ENCODE peak calls at places on chromosome 21, in eight cellular contexts. V is lower lobe of right lung; K is HFF-Myc; Y is body of pancreas; L is CD8-positive, alpha-beta T cell; E is HL-60; P is B cell; Z is fibroblast of lung. H is an unnamed sample.

GRCh38 chr21:37829447-37829846 is 86.8 kb downstream of the KCNJ6 start:
- DNase-seq in V (no peak), K (no peak), Y (peak), L (no peak), E (peak), P (no peak), Z (peak), H (peak)

GRCh38 chr21:10521091-10521598 is at the start of gene TPTE:
- DNase-seq in V (peak), K (no peak), Y (no peak), L (no peak), E (no peak), P (peak), Z (no peak), H (no peak)

GRCh38 chr21:41250519-41250918 is 66.1 kb upstream of the FAM3B start:
- DNase-seq in V (no peak), K (no peak), Y (peak), L (no peak), E (no peak), P (no peak), Z (peak), H (no peak)

GRCh38 chr21:44013380-44014088 is 1.4 kb downstream of the TRAPPC10 start:
- DNase-seq in V (no peak), K (no peak), Y (no peak), L (peak), E (peak), P (peak), Z (no peak), H (no peak)

GRCh38 chr21:42570841-42571387 is 57.3 kb downstream of the SLC37A1 start:
- DNase-seq in V (peak), K (no peak), Y (peak), L (no peak), E (no peak), P (no peak), Z (no peak), H (no peak)

GRCh38 chr21:41926807-41927171 is 27.0 kb downstream of the C2CD2 start:
- DNase-seq in V (no peak), K (no peak), Y (no peak), L (no peak), E (no peak), P (no peak), Z (no peak), H (no peak)

GRCh38 chr21:15141236-15141970 is 76.6 kb upstream of the NRIP1 start:
- DNase-seq in V (peak), K (no peak), Y (peak), L (no peak), E (no peak), P (no peak), Z (no peak), H (no peak)

GRCh38 chr21:36744560-36745231 is 45.8 kb downstream of the SIM2 start:
- DNase-seq in V (no peak), K (no peak), Y (peak), L (no peak), E (no peak), P (no peak), Z (peak), H (no peak)

GRCh38 chr21:38945536-38946245 is 140.0 kb downstream of the ETS2 start:
- DNase-seq in V (no peak), K (no peak), Y (no peak), L (no peak), E (no peak), P (no peak), Z (peak), H (no peak)

GRCh38 chr21:41711416-41712023 is 55.3 kb downstream of the RIPK4 start:
- DNase-seq in V (no peak), K (no peak), Y (no peak), L (no peak), E (no peak), P (no peak), Z (no peak), H (no peak)

GRCh38 chr21:36980280-36981048 is 14.0 kb upstream of the HLCS start:
- DNase-seq in V (peak), K (no peak), Y (peak), L (no peak), E (no peak), P (peak), Z (no peak), H (no peak)

GRCh38 chr21:41632748-41633475 is 125.0 kb upstream of the TMPRSS2 start:
- DNase-seq in V (no peak), K (no peak), Y (peak), L (no peak), E (no peak), P (no peak), Z (no peak), H (no peak)

GRCh38 chr21:33229776-33230517 is at the start of gene IFNAR2:
- DNase-seq in V (peak), K (no peak), Y (peak), L (peak), E (peak), P (peak), Z (peak), H (peak)

DNA sequence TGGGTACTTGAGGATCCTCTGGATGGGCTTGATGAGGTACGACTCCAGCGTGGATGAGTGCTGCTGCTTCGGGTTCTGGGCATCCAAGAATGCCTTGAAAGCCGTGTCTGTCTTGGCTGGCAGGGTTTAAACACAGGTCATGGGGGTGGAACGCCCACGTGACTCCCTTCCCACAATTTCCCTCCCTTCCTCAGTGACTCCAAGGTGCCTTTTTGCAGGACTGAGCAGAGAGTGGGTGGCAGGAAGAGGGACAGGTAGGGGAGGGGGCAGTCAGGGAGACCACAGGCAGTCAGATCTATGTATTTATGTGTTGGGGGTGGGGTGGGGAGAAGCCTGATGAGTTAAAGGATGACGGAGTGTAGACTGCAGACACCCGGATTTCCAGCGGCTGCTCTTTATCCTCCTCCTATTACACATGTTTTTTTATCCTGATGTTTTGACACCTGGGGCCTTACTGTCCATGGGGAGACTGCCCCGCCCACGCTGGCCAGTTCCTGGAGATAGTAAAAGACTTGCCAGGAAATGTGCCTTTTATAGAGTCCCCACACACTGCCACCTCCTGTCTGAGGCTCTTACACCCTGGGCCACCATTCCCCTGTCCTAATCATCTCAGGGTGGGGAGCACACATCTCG is 103.2 kb upstream of the KRTAP19-8 start:
- DNase-seq in V (no peak), K (no peak), Y (no peak), L (no peak), E (no peak), P (no peak), Z (no peak), H (no peak)
- TF ChIP-seq CTCF in V (no peak), K (no peak), Y (no peak), L (no peak), E (no peak), P (no peak), Z (no peak), H (no peak)

DNA sequence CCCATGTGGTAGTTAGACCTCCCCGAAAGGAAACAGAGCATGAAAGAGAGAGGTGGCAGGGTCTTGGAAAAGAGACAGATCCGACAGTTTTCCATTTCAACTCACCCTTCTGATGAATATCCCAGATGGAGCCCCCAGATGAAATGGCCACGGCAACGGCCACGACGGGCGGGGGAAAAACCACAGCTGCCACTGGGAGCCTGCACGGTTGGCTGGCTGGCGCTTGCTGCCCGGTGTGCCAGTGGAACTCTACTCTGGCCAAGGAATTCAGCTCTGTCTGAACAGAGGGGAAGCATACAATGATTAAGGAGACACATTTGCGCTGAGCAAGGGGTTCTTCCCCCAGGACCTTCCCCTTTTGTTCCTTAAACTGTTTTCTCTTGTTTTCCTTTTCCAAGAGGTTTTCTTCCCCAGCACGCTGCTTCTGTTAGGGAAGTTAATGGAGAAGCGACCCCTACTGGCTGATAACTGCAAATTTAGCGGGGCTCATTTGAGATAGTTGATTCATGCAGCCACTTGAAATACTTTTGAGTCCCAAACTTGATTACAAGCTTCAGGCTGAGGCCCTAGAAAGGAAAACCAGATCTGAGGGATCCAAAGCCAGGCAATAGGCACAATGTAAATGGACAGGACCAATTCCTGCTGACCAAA is 1122.5 kb downstream of the NCAM2 start:
- DNase-seq in V (no peak), K (no peak), Y (no peak), L (no peak), E (peak), P (no peak), Z (peak), H (no peak)
- TF ChIP-seq CTCF in V (no peak), K (no peak), Y (peak), L (no peak), E (peak), P (no peak), Z (peak), H (no peak)

DNA sequence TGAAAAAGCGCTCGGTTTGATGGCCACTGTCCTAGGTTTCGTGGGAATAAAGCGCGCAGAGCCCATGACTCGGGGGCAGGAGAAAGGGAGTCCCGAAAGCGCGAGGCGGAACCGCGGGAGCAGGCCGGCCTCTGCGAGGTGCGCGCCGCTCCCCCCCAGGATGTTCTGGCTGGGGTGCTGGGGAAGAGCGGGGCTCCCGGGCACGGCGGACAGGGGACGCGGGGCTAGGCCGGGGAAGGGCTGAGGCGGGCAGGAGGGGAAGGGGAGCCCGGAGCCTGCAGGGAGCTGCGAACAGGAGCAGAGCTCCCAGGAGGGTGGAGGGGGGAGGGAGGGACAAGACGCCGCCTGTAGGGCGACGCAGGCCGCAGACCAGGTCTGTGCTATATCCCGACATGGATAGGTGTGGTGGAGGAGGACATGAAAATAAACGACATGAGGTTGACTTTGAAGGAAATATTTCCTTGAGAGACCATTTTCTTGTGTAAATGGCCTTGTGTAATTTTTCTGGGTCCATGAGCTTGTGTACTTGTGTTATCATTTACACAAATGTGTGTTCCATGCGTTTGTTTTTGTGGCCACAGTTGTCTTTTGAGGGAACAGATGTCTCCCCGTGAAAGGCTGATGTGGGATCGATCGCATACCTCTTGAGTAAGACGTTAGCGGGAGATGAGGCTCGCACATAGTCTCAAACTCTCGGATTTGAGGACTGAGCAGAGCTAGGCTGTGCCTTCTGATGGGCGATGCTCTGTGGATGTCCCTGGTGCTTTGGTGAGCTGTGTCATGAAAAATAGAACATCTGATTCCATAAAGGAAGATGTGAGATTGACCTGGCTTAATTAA is 1.3 kb downstream of the PCNT start:
- DNase-seq in V (peak), K (no peak), Y (peak), L (no peak), E (peak), P (peak), Z (peak), H (no peak)
- TF ChIP-seq CTCF in V (no peak), K (peak), Y (peak), L (no peak), E (no peak), P (peak), Z (peak), H (peak)

GRCh38 chr21:45226540-45227326 is 61.0 kb downstream of the POFUT2 start:
- DNase-seq in V (no peak), K (no peak), Y (no peak), L (peak), E (no peak), P (no peak), Z (no peak), H (no peak)

GRCh38 chr21:45228171-45228641 is 59.5 kb downstream of the POFUT2 start:
- DNase-seq in V (no peak), K (peak), Y (peak), L (peak), E (no peak), P (no peak), Z (peak), H (no peak)

GRCh38 chr21:45228656-45229240 is 58.9 kb downstream of the POFUT2 start:
- DNase-seq in V (no peak), K (no peak), Y (no peak), L (no peak), E (no peak), P (no peak), Z (no peak), H (no peak)

GRCh38 chr21:45225741-45226327 is 61.9 kb downstream of the POFUT2 start:
- DNase-seq in V (no peak), K (no peak), Y (no peak), L (no peak), E (no peak), P (no peak), Z (peak), H (no peak)

DNA sequence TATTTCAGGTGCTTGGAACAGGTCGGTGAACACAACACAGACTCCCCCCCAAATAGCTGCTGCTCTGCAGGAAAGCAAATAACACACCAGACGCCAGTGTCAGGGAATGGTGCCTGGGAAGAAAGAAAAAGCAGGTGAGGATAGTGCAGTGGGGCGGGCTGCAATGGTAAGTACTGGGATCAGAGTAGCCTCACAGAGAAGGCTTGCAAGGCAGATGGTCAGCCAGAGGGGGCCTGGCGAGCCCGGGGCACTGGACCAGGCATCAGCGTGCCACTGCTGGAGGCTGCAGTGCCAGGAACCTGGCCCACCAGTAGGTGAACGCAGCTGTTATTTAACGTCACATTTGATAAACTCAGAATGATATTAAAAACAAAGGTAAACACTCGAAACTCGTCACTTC is 60.0 kb downstream of the POFUT2 start:
- DNase-seq in V (no peak), K (no peak), Y (no peak), L (no peak), E (no peak), P (no peak), Z (no peak), H (no peak)
- TF ChIP-seq CTCF in V (no peak), K (no peak), Y (no peak), L (no peak), E (no peak), P (no peak), Z (no peak), H (no peak)

GRCh38 chr21:28746166-28746565 is 246.5 kb downstream of the LTN1 start:
- DNase-seq in V (no peak), K (no peak), Y (no peak), L (no peak), E (no peak), P (no peak), Z (no peak), H (no peak)

GRCh38 chr21:28743723-28744122 is 249.0 kb downstream of the LTN1 start:
- DNase-seq in V (no peak), K (no peak), Y (no peak), L (no peak), E (no peak), P (no peak), Z (no peak), H (no peak)

GRCh38 chr21:28738882-28739281 is 253.8 kb downstream of the LTN1 start:
- DNase-seq in V (no peak), K (no peak), Y (no peak), L (no peak), E (no peak), P (no peak), Z (no peak), H (no peak)

GRCh38 chr21:28745131-28746055 is 247.3 kb downstream of the LTN1 start:
- DNase-seq in V (peak), K (peak), Y (peak), L (peak), E (peak), P (peak), Z (peak), H (peak)

GRCh38 chr21:28742527-28742926 is 250.2 kb downstream of the LTN1 start:
- DNase-seq in V (no peak), K (no peak), Y (no peak), L (no peak), E (no peak), P (no peak), Z (peak), H (no peak)
- TF ChIP-seq CTCF in V (no peak), K (peak), Y (no peak), L (no peak), E (no peak), P (no peak), Z (peak), H (no peak)

DNA sequence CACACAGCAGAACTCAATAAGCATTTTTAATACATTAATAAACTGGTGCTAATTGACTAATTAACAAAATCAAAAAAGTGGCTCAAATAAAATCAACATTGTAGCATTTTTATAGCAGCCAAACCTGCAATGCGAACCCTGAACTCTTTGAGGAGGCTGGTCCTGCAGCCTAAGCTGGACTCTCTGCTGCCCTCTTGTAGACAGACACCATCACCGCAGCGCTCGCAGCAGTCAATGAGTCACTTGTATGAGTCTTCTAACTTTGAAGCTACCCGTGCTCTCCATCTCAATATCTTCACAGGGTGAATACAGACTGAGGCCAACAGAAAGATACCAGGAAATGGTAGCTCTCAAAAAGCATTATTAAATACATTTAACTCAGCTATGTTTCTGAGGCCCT is 9.7 kb upstream of the KRTAP7-1 start:
- DNase-seq in V (no peak), K (peak), Y (peak), L (no peak), E (peak), P (no peak), Z (no peak), H (no peak)
- TF ChIP-seq CTCF in V (no peak), K (peak), Y (peak), L (no peak), E (peak), P (no peak), Z (no peak), H (no peak)

GRCh38 chr21:34330055-34330454 is 33.8 kb upstream of the KCNE2 start:
- DNase-seq in V (no peak), K (no peak), Y (no peak), L (no peak), E (no peak), P (no peak), Z (no peak), H (no peak)
- TF ChIP-seq CTCF in V (no peak), K (no peak), Y (no peak), L (no peak), E (no peak), P (no peak), Z (no peak), H (no peak)

H was measured in CD14-positive monocyte.